ENCODE peak calls at places on chromosomes 2 and 18, in seven cellular contexts. One of them, this sample, is unnamed.
A peak's percentile ranks its signal among the peaks of the same experiment; 100 is the strongest.

GRCh38 chr18:37450434-37451133 is 115.0 kb downstream of the CELF4 start:
- DNase-seq in breast epithelium: no peak
- DNase-seq in HCT116: no peak
- DNase-seq in endothelial cell of umbilical vein: no peak
- DNase-seq in prostate gland: no peak
- DNase-seq in GM12892: no peak
- DNase-seq in transverse colon: no peak
- DNase-seq in this sample: no peak

GRCh38 chr2:217223222-217223930 is 363.5 kb upstream of the TNP1 start:
- DNase-seq in breast epithelium: no peak
- DNase-seq in HCT116: no peak
- DNase-seq in endothelial cell of umbilical vein: peak; percentile 90
- DNase-seq in prostate gland: no peak
- DNase-seq in GM12892: no peak
- DNase-seq in transverse colon: no peak
- DNase-seq in this sample: no peak

GRCh38 chr2:167240671-167241070 is 352.4 kb downstream of the XIRP2 start:
- DNase-seq in breast epithelium: no peak
- DNase-seq in HCT116: no peak
- DNase-seq in endothelial cell of umbilical vein: no peak
- DNase-seq in prostate gland: no peak
- DNase-seq in GM12892: no peak
- DNase-seq in transverse colon: no peak
- DNase-seq in this sample: no peak

GRCh38 chr2:176891105-176891504 is 321.5 kb upstream of the HNRNPA3 start:
- DNase-seq in breast epithelium: no peak
- DNase-seq in HCT116: no peak
- DNase-seq in endothelial cell of umbilical vein: no peak
- DNase-seq in prostate gland: no peak
- DNase-seq in GM12892: no peak
- DNase-seq in transverse colon: no peak
- DNase-seq in this sample: no peak

GRCh38 chr2:236654496-236654895 is 84.9 kb downstream of the ACKR3 start:
- DNase-seq in breast epithelium: no peak
- DNase-seq in HCT116: no peak
- DNase-seq in endothelial cell of umbilical vein: no peak
- DNase-seq in prostate gland: no peak
- DNase-seq in GM12892: no peak
- DNase-seq in transverse colon: no peak
- DNase-seq in this sample: no peak

GRCh38 chr2:201440182-201440581 is 11.1 kb downstream of the TRAK2 start:
- DNase-seq in breast epithelium: peak; percentile 66
- DNase-seq in HCT116: peak; percentile 52
- DNase-seq in endothelial cell of umbilical vein: no peak
- DNase-seq in prostate gland: peak; percentile 92
- DNase-seq in GM12892: no peak
- DNase-seq in transverse colon: peak; percentile 61
- DNase-seq in this sample: no peak

GRCh38 chr2:10400568-10400977 is 47.6 kb downstream of the ODC1 start:
- DNase-seq in breast epithelium: no peak
- DNase-seq in HCT116: no peak
- DNase-seq in endothelial cell of umbilical vein: no peak
- DNase-seq in prostate gland: no peak
- DNase-seq in GM12892: no peak
- DNase-seq in transverse colon: peak; percentile 33
- DNase-seq in this sample: no peak

GRCh38 chr2:134724341-134724740 is 5.5 kb upstream of the TMEM163 start:
- DNase-seq in breast epithelium: no peak
- DNase-seq in HCT116: no peak
- DNase-seq in endothelial cell of umbilical vein: no peak
- DNase-seq in prostate gland: no peak
- DNase-seq in GM12892: no peak
- DNase-seq in transverse colon: no peak
- DNase-seq in this sample: no peak

GRCh38 chr18:59646228-59646945 is 50.8 kb downstream of the CCBE1 start:
- DNase-seq in breast epithelium: no peak
- DNase-seq in HCT116: no peak
- DNase-seq in endothelial cell of umbilical vein: no peak
- DNase-seq in prostate gland: no peak
- DNase-seq in GM12892: no peak
- DNase-seq in transverse colon: no peak
- DNase-seq in this sample: no peak

GRCh38 chr2:4674007-4674406 is 970.6 kb downstream of the DCDC2C start:
- DNase-seq in breast epithelium: no peak
- DNase-seq in HCT116: no peak
- DNase-seq in endothelial cell of umbilical vein: no peak
- DNase-seq in prostate gland: no peak
- DNase-seq in GM12892: no peak
- DNase-seq in transverse colon: no peak
- DNase-seq in this sample: no peak

GRCh38 chr2:234457421-234457820 is 39.5 kb downstream of the ARL4C start:
- DNase-seq in breast epithelium: no peak
- DNase-seq in HCT116: no peak
- DNase-seq in endothelial cell of umbilical vein: no peak
- DNase-seq in prostate gland: no peak
- DNase-seq in GM12892: no peak
- DNase-seq in transverse colon: no peak
- DNase-seq in this sample: no peak

GRCh38 chr2:54680397-54681032 is 42.9 kb upstream of the EML6 start:
- DNase-seq in breast epithelium: no peak
- DNase-seq in HCT116: no peak
- DNase-seq in endothelial cell of umbilical vein: no peak
- DNase-seq in prostate gland: no peak
- DNase-seq in GM12892: no peak
- DNase-seq in transverse colon: no peak
- DNase-seq in this sample: no peak

DNA sequence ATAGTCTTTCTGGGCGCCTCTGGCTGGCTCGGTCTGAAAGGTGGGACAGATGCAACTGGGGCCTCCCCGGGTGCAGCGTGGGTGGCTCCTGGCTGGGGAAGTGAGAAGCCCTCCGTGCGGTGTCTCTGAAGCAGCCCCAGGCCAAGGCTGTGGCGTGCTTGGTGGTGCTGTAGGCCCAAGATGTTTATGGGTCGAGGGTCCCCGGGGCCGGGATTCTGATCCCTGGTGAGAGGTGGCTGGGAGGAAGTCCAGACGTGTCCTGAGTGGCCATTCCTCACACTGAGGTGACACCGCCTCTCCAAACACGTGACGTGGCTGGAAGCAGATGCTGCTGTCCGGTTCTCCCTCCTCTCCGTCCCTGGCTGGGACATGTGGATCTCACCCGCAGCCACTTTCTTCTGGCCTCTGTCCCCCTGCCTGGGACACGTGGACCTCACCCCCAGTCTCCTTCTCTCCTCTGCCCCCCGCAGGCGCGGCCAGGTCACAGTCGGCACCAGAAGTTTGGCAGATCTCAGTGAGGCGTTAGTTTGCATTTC is 12.6 kb downstream of the RTP5 start:
- DNase-seq in breast epithelium: no peak
- DNase-seq in HCT116: no peak
- DNase-seq in endothelial cell of umbilical vein: no peak
- DNase-seq in prostate gland: peak; percentile 69
- DNase-seq in GM12892: peak; percentile 84
- DNase-seq in transverse colon: peak; percentile 68
- DNase-seq in this sample: peak; percentile 78
- TF ChIP-seq POLR2A in breast epithelium: no peak
- TF ChIP-seq POLR2A in HCT116: no peak
- TF ChIP-seq POLR2A in endothelial cell of umbilical vein: no peak
- TF ChIP-seq POLR2A in prostate gland: no peak
- TF ChIP-seq POLR2A in GM12892: peak; percentile 49
- TF ChIP-seq POLR2A in transverse colon: no peak
- TF ChIP-seq POLR2A in this sample: peak; percentile 70

DNA sequence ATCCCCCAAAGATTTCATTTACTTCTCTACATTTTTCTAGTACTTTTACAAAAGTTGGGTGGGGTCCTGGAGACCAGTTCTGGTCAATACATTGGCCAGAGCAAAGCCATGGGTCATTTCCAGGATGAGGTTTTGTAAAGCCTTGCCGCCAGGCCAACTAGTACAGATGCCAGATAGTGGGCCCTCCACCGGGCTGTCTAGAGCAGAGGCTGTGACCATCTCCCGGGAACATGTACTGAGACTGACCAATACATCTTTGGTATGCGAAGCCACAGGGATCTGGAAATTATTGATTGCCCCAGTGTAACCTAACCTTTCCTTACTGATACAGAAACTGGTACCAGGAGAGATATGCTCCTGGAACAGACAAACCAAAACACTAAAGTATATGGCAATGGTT is 599.2 kb downstream of the ADCYAP1 start:
- DNase-seq in breast epithelium: no peak
- DNase-seq in HCT116: no peak
- DNase-seq in endothelial cell of umbilical vein: no peak
- DNase-seq in prostate gland: no peak
- DNase-seq in GM12892: no peak
- DNase-seq in transverse colon: no peak
- DNase-seq in this sample: no peak
- TF ChIP-seq POLR2AphosphoS5 in breast epithelium: no peak
- TF ChIP-seq POLR2AphosphoS5 in HCT116: no peak
- TF ChIP-seq POLR2AphosphoS5 in endothelial cell of umbilical vein: no peak
- TF ChIP-seq POLR2AphosphoS5 in prostate gland: no peak
- TF ChIP-seq POLR2AphosphoS5 in GM12892: no peak
- TF ChIP-seq POLR2AphosphoS5 in transverse colon: no peak
- TF ChIP-seq POLR2AphosphoS5 in this sample: no peak

GRCh38 chr2:207530160-207531023 is 630 bp downstream of the CREB1 start:
- DNase-seq in breast epithelium: peak; percentile 41
- DNase-seq in HCT116: no peak
- DNase-seq in endothelial cell of umbilical vein: peak; percentile 60
- DNase-seq in prostate gland: peak; percentile 28
- DNase-seq in GM12892: peak; percentile 20
- DNase-seq in transverse colon: peak; percentile 58
- DNase-seq in this sample: peak; percentile 15
- TF ChIP-seq POLR2A in breast epithelium: peak; percentile 34
- TF ChIP-seq POLR2A in HCT116: no peak
- TF ChIP-seq POLR2A in endothelial cell of umbilical vein: no peak
- TF ChIP-seq POLR2A in prostate gland: peak; percentile 39
- TF ChIP-seq POLR2A in GM12892: peak; percentile 64
- TF ChIP-seq POLR2A in transverse colon: peak; percentile 3
- TF ChIP-seq POLR2A in this sample: peak; percentile 50

GRCh38 chr2:170965446-170966225 is 36.6 kb downstream of the GORASP2 start:
- DNase-seq in breast epithelium: no peak
- DNase-seq in HCT116: no peak
- DNase-seq in endothelial cell of umbilical vein: no peak
- DNase-seq in prostate gland: no peak
- DNase-seq in GM12892: no peak
- DNase-seq in transverse colon: no peak
- DNase-seq in this sample: no peak
- TF ChIP-seq POLR2AphosphoS5 in breast epithelium: no peak
- TF ChIP-seq POLR2AphosphoS5 in HCT116: no peak
- TF ChIP-seq POLR2AphosphoS5 in endothelial cell of umbilical vein: no peak
- TF ChIP-seq POLR2AphosphoS5 in prostate gland: no peak
- TF ChIP-seq POLR2AphosphoS5 in GM12892: no peak
- TF ChIP-seq POLR2AphosphoS5 in transverse colon: no peak
- TF ChIP-seq POLR2AphosphoS5 in this sample: no peak

DNA sequence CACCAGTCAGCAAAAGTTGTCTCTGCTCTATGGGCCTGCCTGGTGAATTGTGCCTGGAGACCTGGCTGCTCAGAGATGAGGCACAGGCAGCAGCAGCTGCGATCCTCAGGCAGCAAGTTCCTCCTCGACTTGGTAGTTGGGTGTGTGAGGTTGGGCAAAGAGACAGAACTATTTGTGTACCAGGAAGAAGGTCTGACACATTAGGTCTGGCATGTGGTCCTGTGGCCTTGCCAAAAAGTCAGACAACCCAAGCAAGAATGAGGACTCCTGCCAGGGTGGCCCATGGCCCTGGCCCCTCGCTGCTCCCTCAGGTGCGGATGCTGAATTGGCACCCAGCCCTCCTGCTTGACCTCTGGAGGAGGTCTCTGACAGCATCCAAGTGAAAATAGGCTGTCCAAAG is 192.7 kb downstream of the DYSF start:
- DNase-seq in breast epithelium: peak; percentile 84
- DNase-seq in HCT116: no peak
- DNase-seq in endothelial cell of umbilical vein: no peak
- DNase-seq in prostate gland: peak; percentile 73
- DNase-seq in GM12892: no peak
- DNase-seq in transverse colon: no peak
- DNase-seq in this sample: no peak
- TF ChIP-seq POLR2A in breast epithelium: no peak
- TF ChIP-seq POLR2A in HCT116: no peak
- TF ChIP-seq POLR2A in endothelial cell of umbilical vein: no peak
- TF ChIP-seq POLR2A in prostate gland: no peak
- TF ChIP-seq POLR2A in GM12892: no peak
- TF ChIP-seq POLR2A in transverse colon: no peak
- TF ChIP-seq POLR2A in this sample: no peak

GRCh38 chr2:191001624-191002023 is 12.3 kb downstream of the STAT1 start:
- DNase-seq in breast epithelium: no peak
- DNase-seq in HCT116: no peak
- DNase-seq in endothelial cell of umbilical vein: no peak
- DNase-seq in prostate gland: no peak
- DNase-seq in GM12892: no peak
- DNase-seq in transverse colon: no peak
- DNase-seq in this sample: no peak
- TF ChIP-seq POLR2AphosphoS5 in breast epithelium: no peak
- TF ChIP-seq POLR2AphosphoS5 in HCT116: no peak
- TF ChIP-seq POLR2AphosphoS5 in endothelial cell of umbilical vein: no peak
- TF ChIP-seq POLR2AphosphoS5 in prostate gland: no peak
- TF ChIP-seq POLR2AphosphoS5 in GM12892: peak; percentile 15
- TF ChIP-seq POLR2AphosphoS5 in transverse colon: no peak
- TF ChIP-seq POLR2AphosphoS5 in this sample: peak; percentile 70

DNA sequence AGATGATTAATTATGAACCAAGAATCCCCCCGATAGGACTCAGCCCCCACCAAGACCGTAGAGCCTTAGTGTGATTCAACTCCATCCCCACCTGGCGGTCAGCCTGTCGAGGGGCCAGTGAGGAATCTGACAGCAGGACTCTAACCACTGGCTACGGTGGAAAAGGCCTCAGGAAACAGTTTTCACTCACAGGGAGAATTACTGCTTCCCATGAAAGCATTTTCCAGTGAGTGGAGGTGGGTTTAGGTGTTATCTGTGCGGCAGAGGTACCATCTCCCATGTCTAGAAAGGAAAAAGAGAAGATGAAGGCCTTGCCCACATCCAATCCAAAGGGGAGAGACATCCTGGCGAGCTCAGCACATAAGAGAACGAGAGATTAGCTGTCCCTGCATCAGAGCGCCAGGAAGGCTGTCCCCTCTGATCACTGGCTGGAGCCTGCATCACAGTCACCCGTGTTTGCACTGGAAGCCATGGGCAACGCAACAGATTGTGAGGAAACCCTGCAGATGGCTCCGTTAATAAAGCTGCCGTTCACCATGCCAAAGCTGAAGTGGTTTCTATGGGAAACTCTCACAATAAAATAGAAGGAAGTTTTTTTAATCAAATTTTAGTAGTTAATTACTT is 22.3 kb downstream of the COX7A2L start:
- DNase-seq in breast epithelium: no peak
- DNase-seq in HCT116: no peak
- DNase-seq in endothelial cell of umbilical vein: no peak
- DNase-seq in prostate gland: no peak
- DNase-seq in GM12892: no peak
- DNase-seq in transverse colon: no peak
- DNase-seq in this sample: no peak
- TF ChIP-seq POLR2A in breast epithelium: no peak
- TF ChIP-seq POLR2A in HCT116: no peak
- TF ChIP-seq POLR2A in endothelial cell of umbilical vein: no peak
- TF ChIP-seq POLR2A in prostate gland: no peak
- TF ChIP-seq POLR2A in GM12892: no peak
- TF ChIP-seq POLR2A in transverse colon: no peak
- TF ChIP-seq POLR2A in this sample: no peak

DNA sequence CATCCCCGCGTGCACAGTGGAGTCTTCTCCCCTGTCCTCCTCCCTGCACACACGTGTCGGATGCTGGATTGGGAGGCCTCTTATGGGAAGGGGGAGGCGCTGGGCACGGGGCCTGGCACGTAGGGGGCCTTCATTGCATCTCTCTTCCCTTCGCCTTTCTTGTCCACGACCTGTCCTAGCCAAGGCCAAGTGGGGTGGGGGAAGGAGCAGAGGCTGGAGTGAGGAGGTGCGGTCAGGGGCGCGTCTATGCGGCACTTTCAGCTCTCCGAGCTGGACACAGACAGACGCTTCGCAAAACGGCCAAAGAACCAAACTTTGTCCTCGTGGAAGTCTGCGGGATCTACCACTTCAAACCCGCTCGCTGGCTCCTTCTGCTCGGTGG is 13.4 kb downstream of the ALPG start:
- DNase-seq in breast epithelium: no peak
- DNase-seq in HCT116: no peak
- DNase-seq in endothelial cell of umbilical vein: no peak
- DNase-seq in prostate gland: no peak
- DNase-seq in GM12892: no peak
- DNase-seq in transverse colon: no peak
- DNase-seq in this sample: no peak
- TF ChIP-seq POLR2AphosphoS5 in breast epithelium: no peak
- TF ChIP-seq POLR2AphosphoS5 in HCT116: no peak
- TF ChIP-seq POLR2AphosphoS5 in endothelial cell of umbilical vein: no peak
- TF ChIP-seq POLR2AphosphoS5 in prostate gland: no peak
- TF ChIP-seq POLR2AphosphoS5 in GM12892: no peak
- TF ChIP-seq POLR2AphosphoS5 in transverse colon: no peak
- TF ChIP-seq POLR2AphosphoS5 in this sample: no peak